ENCODE peak calls at places on chromosomes 16 and 17, in five cellular contexts. D is left ventricle myocardium superior, X is HCEC 1CT, L is LoVo, H is amygdala. P is an unnamed sample.

GRCh38 chr16:79895917-79896203 is 295.3 kb upstream of the MAF start:
- DNase-seq in D (no peak), X (no peak), L (no peak), H (no peak), P (no peak)

GRCh38 chr16:86597880-86598606 is 19.7 kb downstream of the FOXL1 start:
- DNase-seq in D (no peak), X (no peak), L (no peak), H (no peak), P (no peak)

GRCh38 chr16:70161350-70161749 is 12.2 kb upstream of the CLEC18C start:
- DNase-seq in D (no peak), X (no peak), L (no peak), H (no peak), P (no peak)

GRCh38 chr17:19948100-19948943 is 29.3 kb downstream of the AKAP10 start:
- DNase-seq in D (no peak), X (no peak), L (no peak), H (no peak), P (no peak)

GRCh38 chr17:50355336-50355700 is 9.4 kb downstream of the XYLT2 start:
- DNase-seq in D (no peak), X (no peak), L (no peak), H (no peak), P (no peak)

GRCh38 chr17:16947470-16947869 is 24.4 kb downstream of the TNFRSF13B start:
- DNase-seq in D (no peak), X (no peak), L (no peak), H (no peak), P (no peak)

GRCh38 chr16:78002915-78003538 is 19.3 kb upstream of the CLEC3A start:
- DNase-seq in D (peak; percentile 86), X (peak; percentile 72), L (peak; percentile 56), H (peak; percentile 49), P (peak; percentile 89)

GRCh38 chr16:27769561-27770222 is 219.7 kb downstream of the KATNIP start:
- DNase-seq in D (peak; percentile 20), X (no peak), L (no peak), H (no peak), P (peak; percentile 40)

GRCh38 chr17:38703742-38704644 is 1.1 kb upstream of the MLLT6 start:
- DNase-seq in D (peak; percentile 91), X (peak; percentile 32), L (peak; percentile 96), H (no peak), P (peak; percentile 87)

GRCh38 chr17:4407851-4408250 is 25.9 kb upstream of the SPNS3 start:
- DNase-seq in D (no peak), X (no peak), L (no peak), H (no peak), P (no peak)

GRCh38 chr17:7560172-7561027 is 1.3 kb upstream of the SENP3 start:
- DNase-seq in D (peak; percentile 74), X (peak; percentile 39), L (no peak), H (no peak), P (no peak)

GRCh38 chr16:55499951-55500350 is 8.9 kb upstream of the LPCAT2 start:
- DNase-seq in D (no peak), X (peak; percentile 97), L (peak; percentile 19), H (no peak), P (peak; percentile 51)

GRCh38 chr17:81926451-81927144 is 937 bp downstream of the MAFG start:
- DNase-seq in D (peak; percentile 81), X (peak; percentile 73), L (peak; percentile 82), H (peak; percentile 27), P (peak; percentile 91)

GRCh38 chr16:49473131-49473530 is 99.5 kb downstream of the C16orf78 start:
- DNase-seq in D (no peak), X (no peak), L (no peak), H (no peak), P (no peak)

GRCh38 chr17:2459917-2460271 is 51.8 kb downstream of the METTL16 start:
- DNase-seq in D (no peak), X (no peak), L (no peak), H (no peak), P (no peak)

GRCh38 chr17:72176516-72176851 is 55.7 kb downstream of the SOX9 start:
- DNase-seq in D (no peak), X (no peak), L (no peak), H (no peak), P (no peak)

GRCh38 chr17:73973881-73974409 is 229.5 kb upstream of the RPL38 start:
- DNase-seq in D (peak; percentile 41), X (no peak), L (no peak), H (no peak), P (no peak)

GRCh38 chr16:9090101-9090959 is 1.1 kb upstream of the HAPSTR1 start:
- DNase-seq in D (peak; percentile 66), X (no peak), L (no peak), H (peak; percentile 22), P (peak; percentile 79)

GRCh38 chr17:73757324-73757942 is 113.2 kb upstream of the SDK2 start:
- DNase-seq in D (no peak), X (no peak), L (no peak), H (no peak), P (no peak)

GRCh38 chr16:56352351-56353053 is 72.8 kb downstream of the AMFR start:
- DNase-seq in D (no peak), X (no peak), L (no peak), H (no peak), P (peak; percentile 62)

GRCh38 chr16:75042423-75043174 is 43.8 kb downstream of the ZNRF1 start:
- DNase-seq in D (no peak), X (no peak), L (no peak), H (no peak), P (no peak)

GRCh38 chr17:83190601-83191387 is 111.4 kb downstream of the METRNL start:
- DNase-seq in D (peak; percentile 19), X (no peak), L (no peak), H (no peak), P (peak; percentile 43)

GRCh38 chr17:56995776-56996175 is 17.8 kb downstream of the SCPEP1 start:
- DNase-seq in D (no peak), X (no peak), L (no peak), H (no peak), P (no peak)

GRCh38 chr16:86751081-86752030 is 173.0 kb downstream of the FOXL1 start:
- DNase-seq in D (no peak), X (peak; percentile 85), L (no peak), H (no peak), P (no peak)

GRCh38 chr17:21389352-21389751 is 13.2 kb downstream of the KCNJ12 start:
- DNase-seq in D (no peak), X (no peak), L (no peak), H (no peak), P (no peak)

GRCh38 chr17:79919862-79920720 is 80.9 kb upstream of the CBX4 start:
- DNase-seq in D (no peak), X (no peak), L (no peak), H (no peak), P (no peak)

GRCh38 chr17:74734256-74734655 is 2.8 kb upstream of the RAB37 start:
- DNase-seq in D (no peak), X (no peak), L (no peak), H (no peak), P (no peak)

GRCh38 chr17:36611345-36612072 is 10.1 kb downstream of the MRM1 start:
- DNase-seq in D (no peak), X (peak; percentile 74), L (no peak), H (no peak), P (no peak)